ENCODE peak calls at places on chromosomes 3 and 15, in ten cellular contexts. E is H4; N is G401; X is NCI-H1417; T is activated CD4-positive, alpha-beta T cell treated with anti-CD3 and anti-CD28 coated beads for 36 hours; M is NCI-H1105; Z is KG1; R is transverse colon; Y is adrenal gland; J is BJ. C is an unnamed sample.

GRCh38 chr3:149245738-149246451 is 24.3 kb upstream of the CP start:
- DNase-seq in T (no peak), X (peak), R (no peak), N (no peak), J (peak), Y (peak), M (no peak), Z (no peak), E (peak), C (no peak)

GRCh38 chr3:41162541-41162940 is 36.8 kb upstream of the CTNNB1 start:
- DNase-seq in Y (no peak), E (no peak), Z (no peak), T (no peak), R (no peak), M (no peak), J (no peak), X (no peak), N (no peak), C (no peak)

GRCh38 chr15:101646652-101647051 is 5.5 kb downstream of the TM2D3 start:
- DNase-seq in J (no peak), Y (peak), E (no peak), T (no peak), R (no peak), X (no peak), M (no peak), N (no peak), Z (no peak), C (no peak)

GRCh38 chr3:22887664-22888291 is 315.3 kb upstream of the UBE2E2 start:
- DNase-seq in N (peak), R (peak), Y (peak), J (no peak), Z (no peak), X (peak), M (peak), E (peak), T (peak), C (no peak)

GRCh38 chr15:53461677-53462076 is 297.8 kb downstream of the WDR72 start:
- DNase-seq in T (no peak), J (no peak), R (no peak), M (no peak), Y (no peak), N (no peak), Z (no peak), X (no peak), E (no peak), C (no peak)

GRCh38 chr3:28322464-28322863 is 26.1 kb upstream of the ZCWPW2 start:
- DNase-seq in Z (no peak), E (no peak), N (no peak), X (no peak), T (no peak), R (no peak), J (no peak), Y (no peak), M (no peak), C (no peak)

GRCh38 chr15:65846120-65846519 is 23.2 kb upstream of the RAB11A start:
- DNase-seq in N (no peak), Z (no peak), T (no peak), X (peak), M (no peak), Y (no peak), E (no peak), R (no peak), J (no peak), C (no peak)

GRCh38 chr15:78604420-78604819 is 16.4 kb downstream of the CHRNA3 start:
- DNase-seq in T (no peak), Z (no peak), M (no peak), E (no peak), Y (no peak), J (no peak), R (peak), N (no peak), X (no peak), C (no peak)

GRCh38 chr15:70605606-70606410 is 157.6 kb downstream of the UACA start:
- DNase-seq in E (peak), N (peak), M (peak), R (peak), J (peak), Y (peak), Z (no peak), T (no peak), X (no peak), C (no peak)

GRCh38 chr15:45100884-45101622 is 12.9 kb downstream of the DUOX2 start:
- DNase-seq in M (no peak), Y (no peak), T (no peak), J (no peak), X (peak), Z (no peak), N (no peak), R (no peak), E (no peak), C (no peak)

GRCh38 chr15:77768107-77768506 is 135.4 kb upstream of the LINGO1 start:
- DNase-seq in M (no peak), Z (no peak), E (no peak), R (no peak), J (no peak), T (no peak), N (no peak), X (peak), Y (no peak), C (no peak)

GRCh38 chr3:41640076-41640475 is 321.8 kb downstream of the ULK4 start:
- DNase-seq in R (no peak), X (no peak), J (no peak), Y (no peak), Z (no peak), E (no peak), N (no peak), M (no peak), T (no peak), C (no peak)

GRCh38 chr3:40608091-40608490 is 83.3 kb downstream of the ZNF621 start:
- DNase-seq in R (no peak), Z (no peak), E (no peak), M (no peak), N (no peak), T (no peak), J (no peak), Y (no peak), X (no peak), C (no peak)

GRCh38 chr3:52800079-52800478 is 5.5 kb downstream of the ITIH3 start:
- DNase-seq in M (no peak), Z (no peak), T (no peak), Y (no peak), E (no peak), X (no peak), N (no peak), J (no peak), R (no peak), C (no peak)

GRCh38 chr15:82146990-82147461 is 101.2 kb upstream of the MEX3B start:
- DNase-seq in M (no peak), Y (peak), T (no peak), J (no peak), Z (no peak), R (no peak), E (peak), N (peak), X (peak), C (no peak)

GRCh38 chr3:188211476-188211875 is 57.5 kb downstream of the LPP start:
- DNase-seq in X (no peak), M (no peak), E (no peak), J (no peak), Y (no peak), N (no peak), Z (no peak), R (no peak), T (no peak), C (no peak)

GRCh38 chr3:66437341-66437929 is 63.4 kb downstream of the LRIG1 start:
- DNase-seq in N (no peak), T (no peak), X (peak), J (no peak), M (no peak), E (no peak), Y (no peak), Z (no peak), R (no peak), C (no peak)

GRCh38 chr3:52213901-52214300 is 11.5 kb downstream of the TLR9 start:
- DNase-seq in R (no peak), E (no peak), Z (no peak), T (no peak), J (no peak), N (no peak), X (no peak), Y (no peak), M (no peak), C (no peak)

GRCh38 chr3:141326123-141326522 is 42.2 kb upstream of the ZBTB38 start:
- DNase-seq in Z (no peak), J (no peak), T (no peak), E (no peak), M (no peak), X (no peak), Y (no peak), N (no peak), R (peak), C (no peak)

GRCh38 chr3:107024481-107025153 is 352.6 kb upstream of the CCDC54 start:
- DNase-seq in T (no peak), J (peak), Y (no peak), Z (no peak), R (no peak), X (no peak), M (no peak), N (no peak), E (no peak), C (no peak)

GRCh38 chr3:18440053-18440768 is 15.1 kb upstream of the SATB1 start:
- DNase-seq in R (no peak), N (no peak), X (peak), J (no peak), T (no peak), Z (no peak), M (no peak), Y (no peak), E (no peak), C (no peak)

GRCh38 chr15:60932051-60932915 is 296.8 kb downstream of the RORA start:
- DNase-seq in N (peak), X (no peak), R (no peak), J (no peak), Z (no peak), Y (peak), M (no peak), T (peak), E (peak), C (no peak)

GRCh38 chr3:53046171-53047170 is 598 bp upstream of the SFMBT1 start:
- DNase-seq in N (peak), R (peak), Y (peak), J (no peak), T (peak), X (peak), E (no peak), Z (no peak), M (no peak), C (no peak)

GRCh38 chr3:11407644-11408043 is 135.4 kb downstream of the ATG7 start:
- DNase-seq in X (no peak), R (no peak), J (no peak), E (no peak), T (no peak), M (no peak), N (no peak), Z (no peak), Y (no peak), C (no peak)

GRCh38 chr3:151460774-151461450 is at the start of gene IGSF10:
- DNase-seq in J (no peak), R (peak), Z (no peak), M (peak), T (no peak), Y (peak), E (no peak), N (no peak), X (peak), C (no peak)

GRCh38 chr15:67821784-67822451 is 3.4 kb upstream of the SKOR1 start:
- DNase-seq in J (no peak), N (no peak), E (no peak), X (peak), Y (no peak), M (no peak), Z (no peak), T (no peak), R (no peak), C (no peak)

GRCh38 chr15:39028069-39028468 is 463.5 kb upstream of the RASGRP1 start:
- DNase-seq in R (no peak), X (no peak), T (no peak), N (peak), Y (peak), Z (no peak), E (no peak), M (no peak), J (no peak), C (no peak)

GRCh38 chr3:43923101-43923979 is 232.6 kb downstream of the ABHD5 start:
- DNase-seq in T (no peak), E (no peak), J (no peak), X (peak), N (peak), Y (no peak), Z (no peak), M (peak), R (no peak), C (no peak)

GRCh38 chr3:5051772-5052171 is 70.3 kb upstream of the ARL8B start:
- DNase-seq in Z (no peak), R (no peak), M (peak), Y (peak), N (peak), J (no peak), X (peak), E (no peak), T (peak), C (no peak)

GRCh38 chr15:78930577-78931388 is 14.1 kb downstream of the CTSH start:
- DNase-seq in J (peak), Y (peak), R (no peak), X (no peak), Z (no peak), N (peak), E (peak), M (no peak), T (no peak), C (no peak)

GRCh38 chr15:38613085-38613484 is 48.5 kb upstream of the RASGRP1 start:
- DNase-seq in Y (no peak), T (peak), N (no peak), E (no peak), Z (no peak), J (no peak), X (no peak), R (no peak), M (no peak), C (no peak)

GRCh38 chr3:12663311-12663935 is 494 bp downstream of the RAF1 start:
- DNase-seq in T (no peak), M (no peak), Y (peak), Z (peak), E (no peak), R (peak), X (peak), J (no peak), N (peak), C (no peak)

GRCh38 chr15:89356634-89357298 is 22.1 kb upstream of the POLG start:
- DNase-seq in T (peak), N (peak), R (no peak), M (no peak), Y (peak), Z (no peak), X (peak), J (no peak), E (peak), C (no peak)

GRCh38 chr3:157190242-157190876 is 30.4 kb upstream of the CCNL1 start:
- DNase-seq in Y (no peak), Z (no peak), J (no peak), N (no peak), X (no peak), E (no peak), T (no peak), R (no peak), M (no peak), C (no peak)

GRCh38 chr3:102400142-102400541 is 34.7 kb upstream of the ZPLD1 start:
- DNase-seq in R (no peak), Z (no peak), Y (no peak), M (no peak), N (no peak), X (no peak), T (no peak), E (no peak), J (no peak), C (no peak)

GRCh38 chr15:98953000-98953776 is 54.4 kb downstream of the PGPEP1L start:
- DNase-seq in T (peak), R (no peak), N (no peak), Y (peak), M (no peak), E (no peak), X (no peak), J (no peak), Z (no peak), C (no peak)

GRCh38 chr3:111012388-111013248 is 59.0 kb upstream of the NECTIN3 start:
- DNase-seq in Z (no peak), Y (peak), R (no peak), X (peak), E (no peak), T (peak), J (no peak), M (no peak), N (no peak), C (peak)